ENCODE peak calls at places on chromosomes 12 and 14, in eight cellular contexts. A is H9, D is MM.1S, J is thoracic aorta, R is HepG2, M is A549, O is pancreas, H is fibroblast of lung. N is an unnamed sample.
A peak's percentile ranks its signal among the peaks of the same experiment; 100 is the strongest.

GRCh38 chr14:59359451-59360124 is 105.6 kb downstream of the GPR135 start:
- DNase-seq in A (no peak), D (peak; percentile 41), J (no peak), R (no peak), M (no peak), O (no peak), H (no peak), N (no peak)

GRCh38 chr14:64495252-64495651 is 8.4 kb downstream of the ZBTB25 start:
- DNase-seq in A (no peak), D (no peak), J (no peak), R (no peak), M (no peak), O (no peak), H (no peak), N (no peak)

GRCh38 chr12:4771960-4772566 is 51.9 kb downstream of the GALNT8 start:
- DNase-seq in A (no peak), D (no peak), J (no peak), R (no peak), M (no peak), O (no peak), H (no peak), N (no peak)

GRCh38 chr12:78085562-78086182 is 255.0 kb downstream of the NAV3 start:
- DNase-seq in A (no peak), D (no peak), J (no peak), R (no peak), M (no peak), O (no peak), H (peak; percentile 32), N (no peak)

GRCh38 chr14:37665479-37665878 is 70.0 kb downstream of the TTC6 start:
- DNase-seq in A (no peak), D (no peak), J (no peak), R (no peak), M (no peak), O (no peak), H (no peak), N (no peak)

GRCh38 chr12:41220931-41221330 is 32.8 kb downstream of the PDZRN4 start:
- DNase-seq in A (no peak), D (no peak), J (no peak), R (no peak), M (no peak), O (no peak), H (no peak), N (no peak)

GRCh38 chr14:68626386-68626785 is 166.5 kb downstream of the ZFP36L1 start:
- DNase-seq in A (no peak), D (no peak), J (no peak), R (no peak), M (no peak), O (no peak), H (no peak), N (no peak)

GRCh38 chr14:95490727-95491451 is 25.6 kb downstream of the SYNE3 start:
- DNase-seq in A (no peak), D (no peak), J (no peak), R (no peak), M (peak; percentile 36), O (no peak), H (peak; percentile 40), N (no peak)

GRCh38 chr12:67728296-67728666 is 79.7 kb downstream of the DYRK2 start:
- DNase-seq in A (no peak), D (no peak), J (no peak), R (no peak), M (no peak), O (peak; percentile 41), H (no peak), N (no peak)

GRCh38 chr14:105447651-105448640 is 26.7 kb upstream of the CRIP2 start:
- DNase-seq in A (no peak), D (no peak), J (no peak), R (no peak), M (no peak), O (no peak), H (no peak), N (no peak)

GRCh38 chr14:102154121-102154520 is 14.4 kb downstream of the WDR20 start:
- DNase-seq in A (no peak), D (no peak), J (no peak), R (no peak), M (no peak), O (no peak), H (no peak), N (no peak)

GRCh38 chr12:110698171-110698902 is 9.4 kb upstream of the HVCN1 start:
- DNase-seq in A (peak; percentile 94), D (peak; percentile 71), J (peak; percentile 44), R (peak; percentile 81), M (peak; percentile 94), O (peak; percentile 77), H (peak; percentile 68), N (peak; percentile 21)

GRCh38 chr12:122951406-122951805 is 14.9 kb downstream of the ABCB9 start:
- DNase-seq in A (no peak), D (no peak), J (no peak), R (peak; percentile 38), M (peak; percentile 64), O (no peak), H (peak; percentile 43), N (no peak)

GRCh38 chr12:118633071-118633470 is 256.7 kb downstream of the SUDS3 start:
- DNase-seq in A (no peak), D (no peak), J (no peak), R (no peak), M (no peak), O (no peak), H (no peak), N (no peak)

GRCh38 chr12:31989987-31990386 is 30.8 kb downstream of the RESF1 start:
- DNase-seq in A (no peak), D (no peak), J (no peak), R (no peak), M (no peak), O (no peak), H (no peak), N (no peak)

GRCh38 chr14:100609331-100609870 is 22.2 kb upstream of the BEGAIN start:
- DNase-seq in A (peak; percentile 17), D (no peak), J (no peak), R (no peak), M (no peak), O (no peak), H (no peak), N (no peak)

GRCh38 chr12:59007620-59008019 is 87.3 kb upstream of the LRIG3 start:
- DNase-seq in A (no peak), D (no peak), J (no peak), R (no peak), M (no peak), O (no peak), H (no peak), N (no peak)

GRCh38 chr14:64265222-64265621 is 28.9 kb downstream of the ESR2 start:
- DNase-seq in A (no peak), D (no peak), J (no peak), R (no peak), M (no peak), O (no peak), H (no peak), N (no peak)

GRCh38 chr14:103519837-103520212 is 2.8 kb downstream of the CKB start:
- DNase-seq in A (no peak), D (no peak), J (no peak), R (no peak), M (no peak), O (peak; percentile 53), H (no peak), N (no peak)

GRCh38 chr14:31057701-31058364 is 31.7 kb upstream of the STRN3 start:
- DNase-seq in A (no peak), D (no peak), J (no peak), R (no peak), M (no peak), O (no peak), H (no peak), N (no peak)
- H3K27ac ChIP-seq in A (no peak overlapping the region), D (no peak overlapping the region), J (no peak overlapping the region), R (no peak overlapping the region), M (peak overlapping the region; percentile 48), O (peak overlapping the region; percentile 76), H (no peak overlapping the region), N (no peak overlapping the region)

GRCh38 chr14:93991649-93992048 is 5.5 kb upstream of the CCDC197 start:
- DNase-seq in A (no peak), D (no peak), J (no peak), R (no peak), M (no peak), O (no peak), H (no peak), N (no peak)
- H3K27ac ChIP-seq in A (no peak overlapping the region), D (no peak overlapping the region), J (no peak overlapping the region), R (no peak overlapping the region), M (no peak overlapping the region), O (no peak overlapping the region), H (no peak overlapping the region), N (no peak overlapping the region)

GRCh38 chr12:3035815-3036702 is 41.1 kb upstream of the TSPAN9 start:
- DNase-seq in A (no peak), D (no peak), J (no peak), R (no peak), M (no peak), O (no peak), H (peak; percentile 30), N (peak; percentile 69)

GRCh38 chr12:3035171-3035570 is 42.0 kb upstream of the TSPAN9 start:
- DNase-seq in A (no peak), D (no peak), J (no peak), R (no peak), M (no peak), O (no peak), H (no peak), N (no peak)

GRCh38 chr12:3038931-3039510 is 38.2 kb upstream of the TSPAN9 start:
- DNase-seq in A (no peak), D (no peak), J (no peak), R (no peak), M (no peak), O (no peak), H (no peak), N (no peak)

GRCh38 chr12:3038166-3038565 is 39.0 kb upstream of the TSPAN9 start:
- DNase-seq in A (no peak), D (no peak), J (no peak), R (no peak), M (no peak), O (no peak), H (no peak), N (no peak)

DNA sequence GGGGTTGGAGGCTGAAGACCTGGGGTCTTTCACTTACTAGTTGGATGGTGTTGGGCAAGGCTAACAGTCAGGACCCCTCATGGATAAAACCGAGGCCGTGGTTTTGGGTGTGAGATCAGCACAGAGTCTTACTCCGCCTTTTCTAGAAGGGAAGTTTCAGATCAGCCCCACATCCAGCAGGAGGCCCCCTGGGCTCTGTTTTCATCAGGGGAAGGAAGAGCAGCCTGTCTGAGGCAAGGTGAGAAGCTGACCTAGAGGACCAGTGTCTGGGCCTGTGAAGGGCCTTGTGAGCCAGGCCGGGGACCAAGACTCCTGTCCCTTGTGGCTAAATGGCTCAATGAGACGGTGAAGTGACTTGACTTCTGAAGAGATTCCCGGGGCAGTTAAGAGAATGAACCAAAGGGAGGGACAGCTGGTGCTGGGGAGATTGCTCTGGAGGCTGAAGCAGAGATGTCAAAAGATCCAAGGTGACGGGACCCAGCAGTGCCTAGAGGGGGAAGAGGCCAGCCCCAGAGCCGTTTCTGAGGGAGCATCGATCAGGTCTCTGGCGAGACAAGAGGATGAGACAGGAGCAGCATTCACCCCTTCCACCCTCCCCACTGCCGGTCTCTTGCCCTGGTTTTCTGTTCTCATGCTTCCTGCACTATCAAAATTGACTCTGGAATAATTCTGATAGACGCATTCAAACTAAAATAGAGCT is 40.1 kb upstream of the TSPAN9 start:
- DNase-seq in A (no peak), D (no peak), J (no peak), R (no peak), M (no peak), O (no peak), H (no peak), N (no peak)
- H3K27ac ChIP-seq in A (no peak overlapping the region), D (no peak overlapping the region), J (no peak overlapping the region), R (no peak overlapping the region), M (no peak overlapping the region), O (no peak overlapping the region), H (no peak overlapping the region), N (peak overlapping the region; percentile 95)

GRCh38 chr12:88958153-88958552 is 377.9 kb upstream of the KITLG start:
- DNase-seq in A (peak; percentile 36), D (no peak), J (no peak), R (peak; percentile 46), M (no peak), O (no peak), H (no peak), N (no peak)
- H3K27ac ChIP-seq in A (peak overlapping the region; percentile 29), D (no peak overlapping the region), J (no peak overlapping the region), R (no peak overlapping the region), M (no peak overlapping the region), O (no peak overlapping the region), H (no peak overlapping the region), N (no peak overlapping the region)